ENCODE peak calls at places on chromosomes 7 and 10, in nine cellular contexts. H is activated T-helper 9 cell treated with anti-CD3 and anti-CD28 coated beads, Interleukin-2, amount 50 U/mL, for 16 hours; B is naive thymus-derived CD8-positive, alpha-beta T cell; E is EL; T is GM18507; N is heart right ventricle; U is colonic mucosa; R is GM12892; M is hepatic stellate cell. S is an unnamed sample.

GRCh38 chr7:107696330-107696946 is 35.8 kb downstream of the SLC26A4 start:
- DNase-seq in H (no peak), B (no peak), E (no peak), T (no peak), N (no peak), U (no peak), R (no peak), M (no peak), S (no peak)

GRCh38 chr10:130221456-130222375 is 85.5 kb downstream of the GLRX3 start:
- DNase-seq in H (no peak), B (no peak), E (no peak), T (no peak), N (no peak), U (no peak), R (no peak), M (no peak), S (no peak)

GRCh38 chr10:6621536-6621935 is 41.5 kb upstream of the PRKCQ start:
- DNase-seq in H (no peak), B (no peak), E (peak), T (no peak), N (no peak), U (no peak), R (no peak), M (no peak), S (no peak)

GRCh38 chr10:133258066-133258817 is 18.4 kb downstream of the ADAM8 start:
- DNase-seq in H (no peak), B (peak), E (no peak), T (no peak), N (no peak), U (peak), R (no peak), M (no peak), S (no peak)

GRCh38 chr7:44454348-44454747 is 36.1 kb downstream of the NUDCD3 start:
- DNase-seq in H (no peak), B (peak), E (no peak), T (no peak), N (no peak), U (no peak), R (no peak), M (no peak), S (no peak)

GRCh38 chr7:130409067-130409721 is 28.9 kb downstream of the CPA1 start:
- DNase-seq in H (no peak), B (no peak), E (peak), T (no peak), N (no peak), U (no peak), R (no peak), M (no peak), S (no peak)

GRCh38 chr10:113957013-113957412 is 86.7 kb upstream of the ADRB1 start:
- DNase-seq in H (no peak), B (no peak), E (peak), T (no peak), N (no peak), U (no peak), R (no peak), M (peak), S (no peak)

GRCh38 chr7:80467069-80467468 is 44.8 kb downstream of the GNAT3 start:
- DNase-seq in H (no peak), B (no peak), E (peak), T (no peak), N (no peak), U (no peak), R (no peak), M (no peak), S (no peak)

GRCh38 chr7:147535619-147536200 is 1054.9 kb upstream of the C7orf33 start:
- DNase-seq in H (no peak), B (no peak), E (peak), T (no peak), N (no peak), U (no peak), R (no peak), M (peak), S (no peak)

GRCh38 chr10:61271127-61271780 is 181.9 kb downstream of the TMEM26 start:
- DNase-seq in H (no peak), B (no peak), E (peak), T (no peak), N (no peak), U (no peak), R (no peak), M (peak), S (no peak)

GRCh38 chr7:155409980-155410379 is 47.9 kb upstream of the EN2 start:
- DNase-seq in H (no peak), B (no peak), E (no peak), T (no peak), N (no peak), U (no peak), R (no peak), M (no peak), S (no peak)

S was measured in D721Med.